ENCODE peak calls at places on chromosomes 1 and 21, in five cellular contexts. T, D, S, M and N are unnamed samples.

GRCh38 chr21:17003221-17003620 is 509.6 kb upstream of the CXADR start:
- DNase-seq in S (no peak), D (no peak), T (peak; percentile 20), M (no peak), N (no peak)

GRCh38 chr1:220271706-220272046 is 577 bp downstream of the RAB3GAP2 start:
- DNase-seq in S (no peak), D (no peak), M (no peak), T (peak; percentile 55), N (no peak)

GRCh38 chr1:100989306-100990077 is 36.1 kb downstream of the DPH5 start:
- DNase-seq in S (no peak), D (no peak), M (no peak), T (peak; percentile 88), N (no peak)

GRCh38 chr1:41791667-41792484 is 126.8 kb downstream of the HIVEP3 start:
- DNase-seq in T (no peak), D (no peak), S (no peak), M (no peak), N (no peak)

GRCh38 chr1:160408864-160409263 is 8.5 kb downstream of the VANGL2 start:
- DNase-seq in T (no peak), S (no peak), D (no peak), M (no peak), N (no peak)

GRCh38 chr1:200082329-200082728 is 54.8 kb downstream of the NR5A2 start:
- DNase-seq in M (no peak), S (no peak), T (no peak), D (no peak), N (no peak)

GRCh38 chr1:50846224-50846839 is 113.7 kb downstream of the FAF1 start:
- DNase-seq in T (no peak), M (no peak), D (no peak), S (no peak), N (no peak)

GRCh38 chr1:209398330-209398991 is 185.1 kb upstream of the CAMK1G start:
- DNase-seq in D (peak; percentile 52), T (peak; percentile 66), M (no peak), S (no peak), N (peak; percentile 21)

GRCh38 chr21:46500224-46500861 is 41.7 kb downstream of the DIP2A start:
- DNase-seq in M (no peak), D (no peak), T (peak; percentile 50), S (no peak), N (no peak)

GRCh38 chr1:28171246-28171645 is 5.2 kb downstream of the PTAFR start:
- DNase-seq in D (no peak), M (no peak), S (no peak), T (no peak), N (no peak)

GRCh38 chr1:16128338-16128741 is 27.5 kb downstream of the EPHA2 start:
- DNase-seq in S (peak; percentile 64), T (no peak), M (no peak), D (no peak), N (peak; percentile 53)

GRCh38 chr1:206925116-206925736 is 3.5 kb upstream of the FCMR start:
- DNase-seq in M (no peak), S (no peak), D (peak; percentile 64), T (peak; percentile 7), N (no peak)

GRCh38 chr1:221543529-221544120 is 198.3 kb downstream of the DUSP10 start:
- DNase-seq in M (peak; percentile 23), T (peak; percentile 48), D (no peak), S (no peak), N (no peak)

GRCh38 chr1:193221641-193222040 is 35.2 kb upstream of the B3GALT2 start:
- DNase-seq in T (no peak), S (no peak), D (no peak), M (no peak), N (no peak)

GRCh38 chr1:9842073-9842711 is 18.4 kb upstream of the CLSTN1 start:
- DNase-seq in M (no peak), S (no peak), D (no peak), T (no peak), N (no peak)

GRCh38 chr1:59151387-59151761 is 145.5 kb upstream of the FGGY start:
- DNase-seq in S (no peak), T (no peak), M (no peak), D (no peak), N (no peak)

GRCh38 chr21:46544824-46545223 is 60.1 kb downstream of the S100B start:
- DNase-seq in M (no peak), D (no peak), S (no peak), T (no peak), N (no peak)

GRCh38 chr1:151386002-151386401 is 13.4 kb upstream of the PSMB4 start:
- DNase-seq in S (no peak), T (no peak), D (no peak), M (no peak), N (no peak)

GRCh38 chr1:23483327-23484252 is at the start of gene ASAP3:
- DNase-seq in D (peak; percentile 73), T (peak; percentile 44), S (peak; percentile 60), M (peak; percentile 54), N (peak; percentile 79)

GRCh38 chr1:92481598-92482403 is 4.9 kb downstream of the GFI1 start:
- DNase-seq in S (no peak), D (peak; percentile 32), T (peak; percentile 46), M (peak; percentile 59), N (no peak)

GRCh38 chr1:159612211-159612885 is 24.7 kb downstream of the APCS start:
- DNase-seq in M (no peak), S (no peak), D (no peak), T (no peak), N (no peak)

GRCh38 chr1:184027751-184028682 is 9.5 kb downstream of the COLGALT2 start:
- DNase-seq in D (no peak), S (no peak), M (no peak), T (no peak), N (no peak)

GRCh38 chr1:67431156-67431765 is 1.1 kb upstream of the SERBP1 start:
- DNase-seq in M (no peak), T (no peak), D (no peak), S (no peak), N (no peak)
- H3K4me1 ChIP-seq in M (peaks cover 18% of the 10 kb centered on the region), T (no peaks in the 10 kb centered on the region), D (no peaks in the 10 kb centered on the region), S (peaks cover 72% of the 10 kb centered on the region), N (peaks cover 44% of the 10 kb centered on the region)

GRCh38 chr1:36207339-36207738 is 16.9 kb upstream of the THRAP3 start:
- DNase-seq in D (peak; percentile 69), M (no peak), T (peak; percentile 44), S (peak; percentile 49), N (peak; percentile 79)

GRCh38 chr1:36212782-36213181 is 11.5 kb upstream of the THRAP3 start:
- DNase-seq in S (no peak), T (no peak), M (no peak), D (no peak), N (no peak)

GRCh38 chr1:36208978-36209708 is 15.1 kb upstream of the THRAP3 start:
- DNase-seq in D (no peak), T (peak; percentile 38), S (no peak), M (no peak), N (peak; percentile 27)

GRCh38 chr1:36211841-36212240 is 12.4 kb upstream of the THRAP3 start:
- DNase-seq in D (no peak), T (no peak), M (no peak), S (no peak), N (no peak)

GRCh38 chr1:36211307-36211706 is 12.9 kb upstream of the THRAP3 start:
- DNase-seq in T (no peak), D (no peak), S (no peak), M (no peak), N (no peak)
- H3K4me1 ChIP-seq in T (no peaks in the 10 kb centered on the region), D (no peaks in the 10 kb centered on the region), S (peaks cover 20% of the 10 kb centered on the region), M (peaks cover 2% of the 10 kb centered on the region), N (peaks cover 15% of the 10 kb centered on the region)

GRCh38 chr1:202110977-202111376 is 11.7 kb upstream of the GPR37L1 start:
- DNase-seq in S (no peak), D (no peak), T (no peak), M (no peak), N (no peak)
- H3K4me1 ChIP-seq in S (peaks cover 58% of the 10 kb centered on the region), D (no peaks in the 10 kb centered on the region), T (peaks cover 36% of the 10 kb centered on the region), M (peaks cover 32% of the 10 kb centered on the region), N (peaks cover 6% of the 10 kb centered on the region)

GRCh38 chr21:42222386-42222785 is 3.4 kb downstream of the ABCG1 start:
- DNase-seq in M (no peak), T (no peak), D (no peak), S (no peak), N (no peak)

GRCh38 chr21:42225042-42225441 is 6.1 kb downstream of the ABCG1 start:
- DNase-seq in D (no peak), T (no peak), M (no peak), S (no peak), N (no peak)

GRCh38 chr21:42223826-42224575 is 5.1 kb downstream of the ABCG1 start:
- DNase-seq in S (no peak), M (no peak), D (no peak), T (no peak), N (no peak)

GRCh38 chr21:42221581-42222345 is 2.8 kb downstream of the ABCG1 start:
- DNase-seq in D (no peak), S (no peak), T (no peak), M (no peak), N (no peak)

GRCh38 chr21:42222821-42223390 is 4.0 kb downstream of the ABCG1 start:
- DNase-seq in T (no peak), M (no peak), S (no peak), D (no peak), N (no peak)
- H3K4me1 ChIP-seq in T (peaks cover 18% of the 10 kb centered on the region), M (peaks cover 16% of the 10 kb centered on the region), S (peaks cover 49% of the 10 kb centered on the region), D (no peaks in the 10 kb centered on the region), N (peaks cover 24% of the 10 kb centered on the region)

GRCh38 chr1:44590475-44590874 is 83.8 kb downstream of the TMEM53 start:
- DNase-seq in D (no peak), M (no peak), T (no peak), S (no peak), N (no peak)
- H3K4me1 ChIP-seq in D (peaks cover 7% of the 10 kb centered on the region), M (no peaks in the 10 kb centered on the region), T (peaks cover 6% of the 10 kb centered on the region), S (no peaks in the 10 kb centered on the region), N (no peaks in the 10 kb centered on the region)